ENCODE peak calls at places on chromosomes 11 and 22, in nine cellular contexts. Y is stimulated activated CD8-positive, alpha-beta memory T cell treated with anti-CD3 and anti-CD28 coated beads, Interleukin-7, amount 100 ng/mL, for 48 hours; R is cardiac fibroblast; P is EL; I is progenitor cell of endocrine pancreas; S is non-pigmented ciliary epithelial cell; U is tibial artery; L is breast epithelium; E is GOT3. X is an unnamed sample.

GRCh38 chr22:43832393-43833265 is 20.5 kb upstream of the EFCAB6 start:
- DNase-seq in Y (no peak), R (no peak), P (no peak), I (no peak), S (no peak), U (no peak), L (no peak), E (no peak), X (no peak)

GRCh38 chr11:119594639-119595249 is 134.3 kb downstream of the NECTIN1 start:
- DNase-seq in Y (no peak), R (peak; percentile 66), P (peak; percentile 90), I (no peak), S (peak; percentile 37), U (peak; percentile 49), L (no peak), E (no peak), X (no peak)

GRCh38 chr11:118715837-118716260 is 36.4 kb upstream of the TREH start:
- DNase-seq in Y (no peak), R (peak; percentile 16), P (no peak), I (no peak), S (no peak), U (no peak), L (no peak), E (no peak), X (no peak)

GRCh38 chr11:69280451-69280850 is 13.5 kb upstream of the MYEOV start:
- DNase-seq in Y (no peak), R (peak; percentile 43), P (peak; percentile 50), I (no peak), S (peak; percentile 56), U (no peak), L (no peak), E (no peak), X (no peak)

GRCh38 chr22:42270178-42270511 is 308 bp downstream of the TCF20 start:
- DNase-seq in Y (no peak), R (no peak), P (peak; percentile 25), I (peak; percentile 25), S (no peak), U (peak; percentile 25), L (no peak), E (no peak), X (no peak)

GRCh38 chr22:23376256-23376655 is 195.9 kb downstream of the BCR start:
- DNase-seq in Y (peak; percentile 31), R (no peak), P (peak; percentile 31), I (no peak), S (no peak), U (no peak), L (no peak), E (no peak), X (no peak)

GRCh38 chr22:44163536-44163935 is 17.2 kb upstream of the PARVG start:
- DNase-seq in Y (no peak), R (no peak), P (no peak), I (no peak), S (no peak), U (no peak), L (no peak), E (no peak), X (no peak)

GRCh38 chr11:120832609-120833221 is 191.2 kb upstream of the TBCEL start:
- DNase-seq in Y (no peak), R (no peak), P (no peak), I (no peak), S (no peak), U (no peak), L (no peak), E (no peak), X (no peak)

GRCh38 chr11:111454561-111455192 is 57.5 kb downstream of the BTG4 start:
- DNase-seq in Y (peak; percentile 44), R (peak; percentile 60), P (peak; percentile 67), I (peak; percentile 44), S (no peak), U (no peak), L (peak; percentile 55), E (no peak), X (peak; percentile 22)

GRCh38 chr11:122207921-122208764 is 92.1 kb upstream of the BLID start:
- DNase-seq in Y (no peak), R (peak; percentile 67), P (peak; percentile 69), I (no peak), S (no peak), U (no peak), L (no peak), E (no peak), X (peak; percentile 84)

GRCh38 chr11:72730243-72730642 is 22.0 kb downstream of the ARAP1 start:
- DNase-seq in Y (no peak), R (no peak), P (no peak), I (no peak), S (no peak), U (no peak), L (no peak), E (no peak), X (no peak)

GRCh38 chr22:17013396-17014100 is 5.5 kb upstream of the GAB4 start:
- DNase-seq in Y (no peak), R (no peak), P (no peak), I (no peak), S (no peak), U (no peak), L (peak; percentile 56), E (no peak), X (no peak)